ENCODE peak calls at places on chromosomes 11 and 22, in seven cellular contexts. D is brain microvascular endothelial cell, E is spleen, P is PC-3, J is dorsolateral prefrontal cortex, G is transverse colon, M is coronary artery. L is an unnamed sample.

GRCh38 chr11:130001491-130002351 is 914 bp downstream of the PRDM10 start:
- DNase-seq in D (peak; percentile 12), E (no peak), P (peak; percentile 46), J (peak; percentile 50), G (peak; percentile 44), M (peak; percentile 76), L (peak; percentile 24)

GRCh38 chr11:18384157-18384641 is 10.2 kb upstream of the LDHA start:
- DNase-seq in D (peak; percentile 63), E (peak; percentile 76), P (peak; percentile 87), J (no peak), G (peak; percentile 85), M (peak; percentile 79), L (peak; percentile 69)

GRCh38 chr11:9803685-9804413 is 140.0 kb downstream of the SWAP70 start:
- DNase-seq in D (peak; percentile 31), E (no peak), P (no peak), J (no peak), G (no peak), M (no peak), L (no peak)

GRCh38 chr11:5226732-5227327 is at the start of gene HBB:
- DNase-seq in D (no peak), E (no peak), P (no peak), J (no peak), G (no peak), M (no peak), L (no peak)

GRCh38 chr11:120569903-120570302 is 58.4 kb downstream of the GRIK4 start:
- DNase-seq in D (no peak), E (peak; percentile 29), P (no peak), J (no peak), G (no peak), M (no peak), L (no peak)

GRCh38 chr11:122032317-122032716 is 83.7 kb downstream of the BLID start:
- DNase-seq in D (no peak), E (no peak), P (no peak), J (no peak), G (no peak), M (no peak), L (no peak)

GRCh38 chr22:26430600-26430999 is 1.5 kb downstream of the ASPHD2 start:
- DNase-seq in D (no peak), E (no peak), P (no peak), J (no peak), G (no peak), M (no peak), L (no peak)

GRCh38 chr11:61927501-61927900 is 10.1 kb upstream of the RAB3IL1 start:
- DNase-seq in D (peak; percentile 19), E (no peak), P (no peak), J (peak; percentile 2), G (no peak), M (no peak), L (no peak)

GRCh38 chr11:78698612-78699011 is 123.9 kb upstream of the NARS2 start:
- DNase-seq in D (peak; percentile 84), E (no peak), P (peak; percentile 97), J (no peak), G (no peak), M (peak; percentile 88), L (peak; percentile 52)

GRCh38 chr11:76661306-76661751 is 9.2 kb downstream of the LRRC32 start:
- DNase-seq in D (no peak), E (peak; percentile 66), P (no peak), J (peak; percentile 27), G (peak; percentile 7), M (peak; percentile 72), L (no peak)

GRCh38 chr11:19704213-19704612 is 8.4 kb upstream of the NAV2 start:
- DNase-seq in D (no peak), E (no peak), P (no peak), J (no peak), G (no peak), M (no peak), L (no peak)
- H3K27ac ChIP-seq in D (no peak overlapping the region), E (no peak overlapping the region), P (no peak overlapping the region), J (no peak overlapping the region), G (peak overlapping the region; percentile 50), M (no peak overlapping the region), L (no peak overlapping the region)

GRCh38 chr11:298406-299065 is 790 bp downstream of the IFITM5 start:
- DNase-seq in D (no peak), E (peak; percentile 72), P (no peak), J (peak; percentile 33), G (peak; percentile 14), M (no peak), L (no peak)

GRCh38 chr11:296976-297665 is 2.2 kb downstream of the IFITM5 start:
- DNase-seq in D (no peak), E (peak; percentile 71), P (no peak), J (peak; percentile 23), G (no peak), M (no peak), L (no peak)

GRCh38 chr11:297666-298405 is 1.5 kb downstream of the IFITM5 start:
- DNase-seq in D (no peak), E (peak; percentile 75), P (no peak), J (peak; percentile 28), G (no peak), M (no peak), L (no peak)

GRCh38 chr11:299081-299891 is at the start of gene IFITM5:
- DNase-seq in D (no peak), E (peak; percentile 75), P (no peak), J (peak; percentile 31), G (no peak), M (no peak), L (no peak)

DNA sequence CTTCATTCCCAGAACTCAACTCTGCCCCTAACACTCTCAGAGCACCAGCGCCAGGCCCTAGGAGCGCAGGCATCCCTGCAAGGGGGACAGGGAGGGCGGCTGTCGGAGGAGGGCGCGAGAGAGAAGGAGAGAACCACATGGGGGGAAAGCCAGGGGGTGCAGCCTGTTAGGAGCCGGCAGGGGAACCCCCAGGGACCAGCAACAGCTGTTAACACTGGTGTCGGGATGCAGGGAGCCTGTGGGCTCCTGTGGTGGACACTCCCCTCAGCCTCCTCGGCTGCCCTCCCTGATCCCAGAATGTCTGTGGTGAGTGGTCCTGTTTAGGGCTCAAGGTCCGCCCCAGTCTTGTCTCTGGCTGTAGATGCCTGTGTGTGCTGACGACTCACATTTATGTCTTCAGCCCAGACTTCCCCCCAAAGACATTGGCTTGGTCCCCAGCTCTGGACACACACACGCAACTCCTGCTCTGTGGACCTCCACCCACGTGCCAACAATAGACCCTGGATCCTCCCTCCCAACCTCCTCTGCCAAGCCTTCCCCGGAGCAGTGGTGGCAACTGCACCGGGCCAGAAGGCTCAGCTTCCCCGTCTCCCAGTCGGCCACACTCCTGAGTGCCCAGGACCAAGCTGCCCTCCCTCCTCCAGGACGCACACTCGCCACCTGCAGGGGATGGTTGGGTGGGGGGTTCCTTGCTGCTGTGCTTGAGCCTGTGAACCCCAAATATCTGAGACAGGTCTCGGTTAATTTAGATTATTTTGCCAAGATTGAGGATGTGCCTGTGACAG is 817 bp upstream of the IFITM5 start:
- DNase-seq in D (no peak), E (peak; percentile 73), P (no peak), J (no peak), G (no peak), M (no peak), L (no peak)
- TF ChIP-seq CTCF in D (peak; percentile 35), E (no peak), P (no peak), J (no peak), G (no peak), M (no peak), L (no peak)

GRCh38 chr22:38109391-38110000 is 988 bp downstream of the BAIAP2L2 start:
- DNase-seq in D (no peak), E (no peak), P (no peak), J (peak; percentile 34), G (no peak), M (no peak), L (no peak)

GRCh38 chr22:38108561-38109319 is 1.7 kb downstream of the BAIAP2L2 start:
- DNase-seq in D (no peak), E (no peak), P (no peak), J (no peak), G (peak; percentile 35), M (no peak), L (no peak)

GRCh38 chr22:38107692-38108515 is 2.6 kb downstream of the BAIAP2L2 start:
- DNase-seq in D (no peak), E (no peak), P (no peak), J (no peak), G (peak; percentile 85), M (no peak), L (no peak)

GRCh38 chr22:38104084-38104483 is 6.4 kb downstream of the BAIAP2L2 start:
- DNase-seq in D (peak; percentile 28), E (no peak), P (peak; percentile 31), J (no peak), G (no peak), M (no peak), L (no peak)

DNA sequence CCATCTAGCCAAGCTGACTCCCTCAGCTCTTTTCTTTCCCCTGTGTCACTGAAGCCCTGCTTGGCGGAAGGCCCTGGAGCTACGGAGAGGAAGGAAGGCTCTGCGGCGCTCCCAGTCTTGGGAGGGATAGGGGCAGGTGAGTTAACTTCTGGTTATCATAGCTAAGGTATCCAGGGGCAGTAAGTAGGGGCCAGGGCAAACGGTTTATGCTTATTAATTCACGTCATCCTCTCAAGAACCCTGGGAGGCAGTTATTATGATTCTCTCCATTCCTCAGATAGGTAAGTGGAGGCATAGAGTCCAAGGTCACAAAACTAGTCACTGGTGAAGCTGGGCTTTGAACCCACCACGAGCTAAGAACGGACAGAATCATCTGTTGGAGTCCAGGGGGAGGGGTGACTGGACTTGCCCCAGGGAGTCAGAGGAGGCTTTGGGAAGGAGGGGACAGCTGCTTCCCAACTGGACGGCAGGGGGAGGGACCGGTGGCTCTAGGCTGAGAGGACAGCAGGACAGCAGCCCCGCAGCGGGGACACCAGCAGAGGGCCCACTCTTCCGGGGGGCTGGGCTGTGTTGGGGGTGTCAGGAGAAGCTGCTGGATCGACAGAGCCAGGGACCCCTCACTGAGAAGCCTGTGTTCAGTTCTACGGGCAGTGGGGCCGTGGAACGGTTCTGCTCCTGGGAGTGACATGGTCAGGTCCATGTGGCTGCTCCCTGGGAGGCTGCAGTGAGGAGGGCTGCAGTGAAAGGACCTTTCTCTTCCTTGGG is 3.5 kb downstream of the BAIAP2L2 start:
- DNase-seq in D (no peak), E (no peak), P (no peak), J (peak; percentile 37), G (no peak), M (no peak), L (no peak)
- H3K27ac ChIP-seq in D (no peak overlapping the region), E (no peak overlapping the region), P (no peak overlapping the region), J (peak overlapping the region; percentile 26), G (peak overlapping the region; percentile 93), M (no peak overlapping the region), L (peak overlapping the region; percentile 67)

GRCh38 chr11:87284306-87284705 is 246.6 kb downstream of the TMEM135 start:
- DNase-seq in D (no peak), E (no peak), P (no peak), J (no peak), G (no peak), M (no peak), L (no peak)

GRCh38 chr11:87280143-87280542 is 242.4 kb downstream of the TMEM135 start:
- DNase-seq in D (no peak), E (no peak), P (no peak), J (no peak), G (no peak), M (no peak), L (no peak)

GRCh38 chr11:87286338-87286737 is 248.6 kb downstream of the TMEM135 start:
- DNase-seq in D (no peak), E (no peak), P (no peak), J (no peak), G (no peak), M (no peak), L (no peak)

DNA sequence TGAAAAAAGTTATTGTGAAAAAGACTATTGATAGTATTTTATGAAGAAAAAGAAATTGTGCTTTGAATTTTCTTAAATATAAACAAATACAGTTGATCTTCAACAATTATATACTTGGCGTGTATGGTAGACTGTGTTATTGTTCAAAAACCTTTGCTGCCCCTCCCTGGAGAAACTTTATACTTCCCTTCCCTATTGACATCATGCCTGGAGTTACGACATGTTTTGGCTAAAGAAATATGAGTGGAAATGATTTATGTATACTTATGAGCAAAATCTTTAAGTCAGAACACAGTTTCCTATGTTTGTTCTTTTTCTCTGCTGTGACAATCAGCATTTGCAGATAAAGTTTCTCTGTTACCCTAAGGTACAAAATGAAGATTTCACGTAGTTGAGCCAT is 243.8 kb downstream of the TMEM135 start:
- DNase-seq in D (peak; percentile 59), E (no peak), P (peak; percentile 70), J (no peak), G (no peak), M (no peak), L (peak; percentile 46)
- TF ChIP-seq CTCF in D (peak; percentile 32), E (peak; percentile 14), P (peak; percentile 71), J (peak; percentile 25), G (peak; percentile 6), M (no peak), L (peak; percentile 51)